ENCODE peak calls at places on chromosomes 2 and 18, in seven cellular contexts. V, M, W, U, K, F and Y are unnamed samples.

GRCh38 chr2:26612522-26613240 is 28.5 kb downstream of the CIB4 start:
- DNase-seq in V (no peak), M (peak), W (no peak), U (peak), K (no peak), F (no peak), Y (no peak)

GRCh38 chr2:199467462-199467822 is 9.7 kb upstream of the SATB2 start:
- DNase-seq in V (no peak), M (no peak), W (no peak), U (no peak), K (no peak), F (no peak), Y (no peak)

GRCh38 chr18:70634576-70635147 is 345.8 kb downstream of the SOCS6 start:
- DNase-seq in V (no peak), M (no peak), W (no peak), U (no peak), K (no peak), F (peak), Y (no peak)

GRCh38 chr2:31271851-31272267 is 37.9 kb downstream of the EHD3 start:
- DNase-seq in V (no peak), M (no peak), W (no peak), U (no peak), K (no peak), F (peak), Y (no peak)

GRCh38 chr2:1518891-1519530 is 105.7 kb downstream of the TPO start:
- DNase-seq in V (no peak), M (no peak), W (no peak), U (no peak), K (no peak), F (peak), Y (no peak)

GRCh38 chr2:207865210-207865609 is 95.5 kb upstream of the FZD5 start:
- DNase-seq in V (no peak), M (no peak), W (no peak), U (no peak), K (no peak), F (no peak), Y (no peak)

GRCh38 chr2:119659601-119660342 is 19.2 kb upstream of the TMEM177 start:
- DNase-seq in V (no peak), M (peak), W (peak), U (no peak), K (peak), F (peak), Y (no peak)

GRCh38 chr18:76962851-76963250 is 140.5 kb downstream of the ZNF236 start:
- DNase-seq in V (no peak), M (no peak), W (no peak), U (no peak), K (no peak), F (no peak), Y (no peak)

GRCh38 chr2:174974131-174974530 is 31.1 kb downstream of the CHN1 start:
- DNase-seq in V (no peak), M (no peak), W (no peak), U (no peak), K (no peak), F (no peak), Y (no peak)

GRCh38 chr2:38835990-38836389 is 39.7 kb downstream of the DHX57 start:
- DNase-seq in V (peak), M (no peak), W (no peak), U (no peak), K (peak), F (no peak), Y (peak)

GRCh38 chr2:38830546-38831159 is 45.1 kb downstream of the DHX57 start:
- DNase-seq in V (no peak), M (no peak), W (no peak), U (peak), K (no peak), F (peak), Y (no peak)

GRCh38 chr2:38836801-38837200 is 38.9 kb downstream of the DHX57 start:
- DNase-seq in V (no peak), M (no peak), W (peak), U (no peak), K (peak), F (no peak), Y (no peak)

GRCh38 chr2:38835015-38835601 is 40.6 kb downstream of the DHX57 start:
- DNase-seq in V (no peak), M (no peak), W (no peak), U (no peak), K (peak), F (peak), Y (no peak)
- TF ChIP-seq CTCF in V (peak), M (peak), W (peak), U (no peak), K (peak), F (peak), Y (peak)

DNA sequence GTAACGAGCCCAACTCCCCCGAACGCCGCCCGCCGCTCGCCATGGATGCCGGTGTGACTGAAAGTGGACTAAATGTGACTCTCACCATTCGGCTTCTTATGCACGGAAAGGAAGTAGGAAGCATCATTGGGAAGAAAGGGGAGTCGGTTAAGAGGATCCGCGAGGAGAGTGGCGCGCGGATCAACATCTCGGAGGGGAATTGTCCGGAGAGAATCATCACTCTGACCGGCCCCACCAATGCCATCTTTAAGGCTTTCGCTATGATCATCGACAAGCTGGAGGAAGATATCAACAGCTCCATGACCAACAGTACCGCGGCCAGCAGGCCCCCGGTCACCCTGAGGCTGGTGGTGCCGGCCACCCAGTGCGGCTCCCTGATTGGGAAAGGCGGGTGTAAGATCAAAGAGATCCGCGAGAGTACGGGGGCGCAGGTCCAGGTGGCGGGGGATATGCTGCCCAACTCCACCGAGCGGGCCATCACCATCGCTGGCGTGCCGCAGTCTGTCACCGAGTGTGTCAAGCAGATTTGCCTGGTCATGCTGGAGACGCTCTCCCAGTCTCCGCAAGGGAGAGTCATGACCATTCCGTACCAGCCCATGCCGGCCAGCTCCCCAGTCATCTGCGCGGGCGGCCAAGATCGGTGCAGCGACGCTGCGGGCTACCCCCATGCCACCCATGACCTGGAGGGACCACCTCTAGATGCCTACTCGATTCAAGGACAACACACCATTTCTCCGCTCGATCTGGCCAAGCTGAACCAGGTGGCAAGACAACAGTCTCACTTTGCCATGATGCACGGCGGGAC is 628 bp downstream of the PCBP1 start:
- DNase-seq in V (peak), M (peak), W (peak), U (no peak), K (peak), F (peak), Y (no peak)
- TF ChIP-seq CTCF in V (peak), M (peak), W (no peak), U (no peak), K (no peak), F (no peak), Y (peak)

GRCh38 chr2:73177645-73178255 is 24.6 kb upstream of the NOTO start:
- DNase-seq in V (peak), M (no peak), W (no peak), U (no peak), K (no peak), F (no peak), Y (no peak)
- TF ChIP-seq CTCF in V (peak), M (no peak), W (peak), U (no peak), K (no peak), F (no peak), Y (no peak)

DNA sequence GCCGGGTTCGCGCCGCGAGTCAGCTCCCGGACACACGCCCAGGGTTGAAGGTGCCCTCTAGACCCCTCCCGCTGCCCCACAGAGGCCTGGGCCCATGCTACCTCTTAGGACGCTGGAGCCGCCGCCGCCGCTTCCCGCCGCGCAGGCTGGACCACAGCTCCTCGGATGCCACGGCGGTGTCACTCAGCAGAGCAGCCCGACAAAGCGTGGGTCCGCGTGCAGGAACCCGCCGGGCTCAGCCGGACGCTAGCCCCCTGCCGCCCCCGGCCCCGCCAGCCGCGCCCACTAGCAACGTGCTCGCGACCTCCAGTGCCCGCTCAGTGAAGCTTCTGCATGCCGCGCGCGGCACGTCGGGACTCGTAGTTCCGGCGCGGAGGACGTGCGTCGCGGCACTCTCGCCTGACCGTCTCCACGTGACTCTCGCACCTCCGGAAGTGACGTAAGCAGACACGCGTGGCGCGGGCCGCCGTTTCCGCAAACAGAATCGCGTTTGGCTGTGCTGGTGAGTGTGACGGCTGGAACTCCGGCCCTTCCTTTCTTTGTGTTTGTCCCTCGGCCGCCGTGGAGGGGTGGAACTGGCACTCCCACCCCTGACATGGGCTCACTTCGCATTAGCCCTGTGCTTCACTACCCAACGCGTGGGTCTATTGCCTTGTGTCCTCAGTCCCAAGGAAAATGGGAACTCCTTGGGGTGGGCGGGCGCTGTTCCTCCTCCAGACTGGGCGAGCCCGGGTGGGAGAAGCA is at the start of the genes FAM210A and RNMT:
- DNase-seq in V (peak), M (peak), W (peak), U (peak), K (peak), F (peak), Y (peak)
- TF ChIP-seq CTCF in V (peak), M (no peak), W (no peak), U (no peak), K (peak), F (no peak), Y (peak)

GRCh38 chr2:169823996-169824372 is 721 bp downstream of the METTL5 start:
- DNase-seq in V (no peak), M (no peak), W (no peak), U (no peak), K (no peak), F (no peak), Y (no peak)

GRCh38 chr2:169822785-169823392 is 1.8 kb downstream of the METTL5 start:
- DNase-seq in V (no peak), M (no peak), W (no peak), U (no peak), K (no peak), F (peak), Y (no peak)

GRCh38 chr2:169824373-169825333 is at the start of gene METTL5:
- DNase-seq in V (peak), M (peak), W (peak), U (peak), K (peak), F (peak), Y (peak)

GRCh38 chr2:169828141-169828811 is 1.0 kb downstream of the UBR3 start:
- DNase-seq in V (peak), M (peak), W (peak), U (peak), K (peak), F (peak), Y (peak)

DNA sequence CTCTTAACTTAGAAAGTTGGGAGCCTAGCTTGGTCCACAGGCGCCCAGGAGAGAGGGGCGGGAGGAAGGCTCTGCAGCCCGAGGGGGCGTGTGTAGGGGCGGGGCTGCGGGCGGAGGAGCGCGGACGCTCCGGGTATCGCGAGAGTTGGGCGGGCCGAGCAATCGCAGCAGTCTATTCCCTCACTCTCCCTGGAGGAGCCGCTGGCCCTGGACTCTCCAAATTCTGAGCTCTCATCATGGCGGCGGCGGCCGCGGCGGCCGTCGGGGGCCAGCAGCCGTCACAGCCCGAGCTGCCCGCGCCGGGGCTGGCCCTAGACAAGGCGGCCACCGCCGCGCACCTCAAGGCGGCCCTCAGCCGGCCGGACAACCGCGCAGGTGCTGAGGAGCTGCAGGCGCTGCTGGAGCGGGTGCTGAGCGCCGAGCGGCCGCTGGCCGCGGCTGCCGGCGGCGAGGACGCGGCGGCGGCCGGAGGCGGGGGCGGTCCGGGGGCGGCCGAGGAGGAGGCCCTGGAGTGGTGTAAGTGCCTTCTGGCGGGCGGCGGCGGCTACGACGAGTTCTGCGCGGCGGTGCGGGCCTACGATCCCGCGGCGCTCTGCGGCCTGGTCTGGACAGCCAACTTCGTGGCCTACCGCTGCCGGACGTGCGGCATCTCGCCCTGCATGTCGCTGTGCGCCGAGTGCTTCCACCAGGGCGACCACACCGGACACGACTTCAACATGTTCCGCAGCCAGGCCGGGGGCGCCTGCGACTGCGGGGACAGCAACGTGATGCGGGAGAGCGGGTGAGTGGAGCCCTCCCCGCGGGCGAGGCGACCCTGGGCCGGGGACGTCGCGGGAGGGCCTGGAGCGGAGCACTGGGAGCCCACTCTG is at the start of gene UBR3:
- DNase-seq in V (peak), M (peak), W (peak), U (peak), K (peak), F (peak), Y (peak)
- TF ChIP-seq CTCF in V (no peak), M (peak), W (no peak), U (no peak), K (no peak), F (no peak), Y (no peak)

DNA sequence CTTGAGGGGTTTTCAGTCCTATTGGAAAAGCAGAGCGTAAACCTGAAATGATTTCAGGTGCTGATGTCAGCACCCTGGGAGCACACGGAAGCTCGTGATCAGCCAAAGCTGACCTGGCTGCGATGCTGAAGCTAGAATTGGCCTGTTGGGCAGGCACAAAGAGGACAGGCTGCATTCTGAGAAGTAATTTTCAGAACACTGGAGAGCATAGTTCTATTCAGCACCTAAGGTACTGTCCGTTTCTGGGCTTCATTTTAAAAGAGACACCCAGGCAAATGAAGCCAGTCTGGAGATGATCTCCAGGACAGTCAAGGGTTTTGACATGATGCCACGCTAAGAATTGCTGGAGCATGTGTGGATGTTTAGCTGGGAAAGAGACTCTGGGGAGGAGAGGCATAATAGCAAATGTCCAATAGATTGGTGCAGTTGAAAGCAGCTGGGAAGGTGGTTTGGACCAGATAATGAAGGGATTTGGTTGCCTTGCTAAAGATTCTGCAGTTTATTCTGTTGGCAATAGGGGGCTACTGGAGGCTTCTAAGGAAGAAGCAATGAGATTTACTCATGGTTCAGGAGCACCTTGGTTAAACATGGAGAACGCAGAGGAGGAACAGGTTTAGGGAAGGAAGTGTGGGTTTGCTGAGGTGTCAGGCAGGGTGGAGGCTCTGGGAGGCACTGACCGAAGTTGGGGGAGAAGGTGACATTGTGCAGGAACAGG is 86.6 kb downstream of the ACOXL start:
- DNase-seq in V (no peak), M (no peak), W (no peak), U (no peak), K (no peak), F (no peak), Y (no peak)
- TF ChIP-seq CTCF in V (peak), M (no peak), W (peak), U (no peak), K (peak), F (no peak), Y (no peak)

DNA sequence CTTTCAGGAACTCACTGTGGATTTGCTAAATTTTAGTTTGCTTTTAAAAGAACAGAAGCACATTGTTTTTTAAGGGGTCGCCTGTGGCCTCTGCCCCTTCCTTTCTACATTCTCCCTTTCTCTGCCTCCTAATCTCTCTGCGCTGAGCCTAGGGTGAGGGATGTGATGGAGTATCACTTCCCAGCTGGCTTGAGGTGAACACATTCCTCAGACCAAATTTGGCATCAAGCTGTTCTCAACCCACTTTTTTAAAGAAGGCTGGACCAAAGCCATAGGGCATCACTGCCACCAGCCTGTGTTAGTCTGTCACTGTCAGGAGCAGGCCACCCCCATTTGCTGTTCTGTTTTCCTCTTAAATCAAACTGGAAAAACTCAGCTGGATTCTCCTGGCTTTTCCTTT is 27.4 kb downstream of the EIF4E2 start:
- DNase-seq in V (no peak), M (no peak), W (no peak), U (no peak), K (no peak), F (no peak), Y (no peak)
- TF ChIP-seq CTCF in V (no peak), M (no peak), W (no peak), U (no peak), K (no peak), F (no peak), Y (no peak)